ENCODE peak calls at places on chromosomes 11 and 22, in four cellular contexts. W is H9, J is WTC11, F is nephron progenitor cell. O is an unnamed sample.
A peak's percentile ranks its signal among the peaks of the same experiment; 100 is the strongest.

GRCh38 chr11:9004310-9004945 is 627 bp upstream of the NRIP3 start:
- DNase-seq in W (peak; percentile 73), J (peak; percentile 68), F (peak; percentile 66), O (peak; percentile 9)

GRCh38 chr11:35524780-35525179 is 636 bp downstream of the PAMR1 start:
- DNase-seq in W (no peak), J (no peak), F (no peak), O (no peak)

GRCh38 chr11:119093951-119094815 is 7.5 kb downstream of the DPAGT1 start:
- DNase-seq in W (no peak), J (peak; percentile 28), F (peak; percentile 44), O (peak; percentile 56)

GRCh38 chr11:5937868-5938602 is 4.0 kb upstream of the OR56A3 start:
- DNase-seq in W (no peak), J (no peak), F (no peak), O (no peak)

GRCh38 chr11:7421136-7421535 is 64.2 kb upstream of the OLFML1 start:
- DNase-seq in W (no peak), J (no peak), F (no peak), O (no peak)

GRCh38 chr11:2698386-2699184 is 1.2 kb downstream of the KCNQ1OT1 start:
- DNase-seq in W (peak; percentile 30), J (peak; percentile 9), F (no peak), O (no peak)

GRCh38 chr11:57586711-57587110 is 10.8 kb upstream of the SERPING1 start:
- DNase-seq in W (no peak), J (no peak), F (no peak), O (no peak)

GRCh38 chr22:37843746-37844089 is 416 bp downstream of the ANKRD54 start:
- DNase-seq in W (no peak), J (peak; percentile 59), F (no peak), O (peak; percentile 62)

GRCh38 chr11:30786392-30787120 is 200.4 kb upstream of the MPPED2 start:
- DNase-seq in W (no peak), J (no peak), F (no peak), O (no peak)

GRCh38 chr22:29470159-29470855 is 9.7 kb upstream of the NEFH start:
- DNase-seq in W (peak; percentile 92), J (peak; percentile 95), F (peak; percentile 92), O (peak; percentile 82)

GRCh38 chr11:72078477-72078876 is 1.9 kb downstream of the NUMA1 start:
- DNase-seq in W (no peak), J (no peak), F (no peak), O (no peak)

GRCh38 chr11:69512790-69513189 is 31.3 kb downstream of the LINC01488 start:
- DNase-seq in W (no peak), J (no peak), F (no peak), O (no peak)

GRCh38 chr11:86874314-86875056 is 74.1 kb downstream of the PRSS23 start:
- DNase-seq in W (no peak), J (no peak), F (no peak), O (no peak)

GRCh38 chr22:50242406-50242949 is 2.3 kb downstream of the TUBGCP6 start:
- DNase-seq in W (no peak), J (no peak), F (no peak), O (no peak)

GRCh38 chr22:50232481-50233151 is 12.2 kb downstream of the TUBGCP6 start:
- DNase-seq in W (no peak), J (no peak), F (no peak), O (no peak)

GRCh38 chr22:50238755-50239154 is 6.1 kb downstream of the TUBGCP6 start:
- DNase-seq in W (no peak), J (no peak), F (no peak), O (no peak)

GRCh38 chr22:50233223-50233622 is 11.6 kb downstream of the TUBGCP6 start:
- DNase-seq in W (no peak), J (no peak), F (no peak), O (no peak)

DNA sequence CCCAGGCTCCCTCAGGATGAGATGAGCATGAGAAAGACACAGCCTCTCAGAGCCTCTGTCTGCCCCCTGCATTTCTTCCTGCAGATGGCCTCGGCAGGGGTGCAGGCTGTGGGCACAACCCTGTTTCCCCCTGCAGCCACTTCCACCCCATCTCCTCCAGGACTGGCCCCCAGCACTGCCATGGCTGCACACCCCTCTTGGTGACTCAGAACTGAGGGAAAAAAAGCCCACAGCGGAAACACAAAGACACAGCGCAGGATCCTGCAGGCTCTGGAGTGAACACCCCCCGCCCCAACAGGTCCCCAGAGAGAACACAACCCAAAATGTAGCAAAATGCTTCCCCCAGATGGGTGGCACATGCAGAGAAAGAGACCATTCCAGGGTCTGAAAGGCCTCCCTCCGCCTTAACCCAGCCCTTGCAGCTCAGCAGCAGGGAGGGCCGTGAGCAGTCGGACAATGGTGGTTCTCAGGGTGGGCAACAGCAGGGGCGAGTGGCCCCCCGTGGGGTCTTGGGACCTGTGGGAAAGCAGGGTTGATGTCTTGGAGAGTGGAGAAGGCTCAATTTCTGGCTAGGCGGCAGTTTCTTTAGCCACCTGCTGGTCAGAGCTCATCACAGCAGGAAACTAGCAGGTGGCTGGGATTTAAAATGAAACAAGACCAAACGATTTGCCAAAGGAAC is 8.0 kb downstream of the TUBGCP6 start:
- DNase-seq in W (no peak), J (no peak), F (peak; percentile 31), O (no peak)
- TF ChIP-seq CTCF in W (peak; percentile 68), J (peak; percentile 17), F (peak; percentile 48), O (peak; percentile 52)

GRCh38 chr22:31828739-31829138 is 74.9 kb downstream of the DEPDC5 start:
- DNase-seq in W (no peak), J (no peak), F (no peak), O (no peak)
- TF ChIP-seq CTCF in W (no peak), J (no peak), F (no peak), O (no peak)

GRCh38 chr11:33747969-33748368 is 11.7 kb upstream of the CD59 start:
- DNase-seq in W (no peak), J (no peak), F (no peak), O (no peak)

GRCh38 chr11:33753304-33753703 is 17.1 kb upstream of the CD59 start:
- DNase-seq in W (no peak), J (no peak), F (no peak), O (no peak)

GRCh38 chr11:33751878-33752277 is 15.7 kb upstream of the CD59 start:
- DNase-seq in W (no peak), J (no peak), F (no peak), O (no peak)
- TF ChIP-seq CTCF in W (no peak), J (no peak), F (no peak), O (no peak)

GRCh38 chr11:95138448-95138847 is 48.8 kb downstream of the ENDOD1 start:
- DNase-seq in W (no peak), J (no peak), F (no peak), O (no peak)
- TF ChIP-seq CTCF in W (peak; percentile 15), J (no peak), F (no peak), O (peak; percentile 45)

DNA sequence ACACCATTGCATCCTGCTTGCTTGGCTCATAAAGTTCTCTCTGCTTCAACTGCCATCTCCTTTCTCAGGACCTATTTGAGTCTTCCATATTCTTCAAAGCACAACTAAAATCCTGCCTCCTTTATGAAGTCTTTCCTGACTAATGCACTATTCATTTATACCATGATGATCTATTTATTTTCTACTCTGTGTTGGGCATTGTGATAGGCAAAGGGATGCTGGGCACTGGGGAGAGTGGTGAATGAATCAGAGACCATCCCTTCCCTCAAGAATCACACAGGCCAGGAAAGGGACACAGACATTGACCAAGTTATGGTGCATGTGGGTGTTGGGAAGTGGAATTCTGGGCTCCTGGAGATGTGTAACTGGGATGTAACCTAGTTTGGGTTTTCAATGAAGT is 86.9 kb downstream of the CACNG2 start:
- DNase-seq in W (no peak), J (no peak), F (no peak), O (no peak)
- TF ChIP-seq CTCF in W (no peak), J (no peak), F (no peak), O (no peak)

DNA sequence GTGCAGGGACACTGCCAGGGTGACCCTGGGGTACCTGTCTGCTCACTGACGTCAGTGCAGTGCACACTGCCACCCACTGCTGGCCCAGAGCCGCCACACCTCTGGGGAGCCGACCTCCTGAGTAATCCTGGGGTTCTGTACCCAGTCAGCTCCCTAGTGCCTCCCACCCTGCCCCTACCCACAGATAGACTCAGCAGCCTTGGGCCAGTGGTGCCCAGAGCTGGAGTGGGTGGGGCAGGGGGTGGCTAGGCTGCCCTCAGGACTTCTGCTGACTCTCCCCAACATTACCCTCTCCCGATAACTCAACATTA is 5.8 kb downstream of the NRXN2 start:
- DNase-seq in W (no peak), J (no peak), F (no peak), O (no peak)
- TF ChIP-seq CTCF in W (no peak), J (no peak), F (no peak), O (no peak)

O was measured in activated CD8-positive, alpha-beta T cell treated with anti-CD3 and anti-CD28 coated beads for 36 hours.